ENCODE peak calls at places on chromosome 16, in four cellular contexts. One of them, this sample, is unnamed.

GRCh38 chr16:72845322-72846020 is 202.5 kb downstream of the ZFHX3 start:
- DNase-seq in GM12865: no peak
- DNase-seq in A549: no peak
- DNase-seq in IMR-90: no peak
- DNase-seq in this sample: no peak

GRCh38 chr16:29730649-29731048 is 15.1 kb downstream of the C16orf54 start:
- DNase-seq in GM12865: peak; percentile 86
- DNase-seq in A549: no peak
- DNase-seq in IMR-90: no peak
- DNase-seq in this sample: no peak

GRCh38 chr16:57916735-57917450 is 54.0 kb downstream of the CNGB1 start:
- DNase-seq in GM12865: no peak
- DNase-seq in A549: peak; percentile 28
- DNase-seq in IMR-90: peak; percentile 16
- DNase-seq in this sample: no peak

GRCh38 chr16:15770512-15770911 is 86.3 kb downstream of the MYH11 start:
- DNase-seq in GM12865: no peak
- DNase-seq in A549: no peak
- DNase-seq in IMR-90: peak; percentile 77
- DNase-seq in this sample: peak; percentile 19

GRCh38 chr16:46947900-46948547 is 25.4 kb downstream of the DNAJA2 start:
- DNase-seq in GM12865: peak; percentile 78
- DNase-seq in A549: peak; percentile 55
- DNase-seq in IMR-90: peak; percentile 49
- DNase-seq in this sample: peak; percentile 22

GRCh38 chr16:49620158-49620867 is 235.6 kb downstream of the ZNF423 start:
- DNase-seq in GM12865: no peak
- DNase-seq in A549: peak; percentile 25
- DNase-seq in IMR-90: peak; percentile 53
- DNase-seq in this sample: peak; percentile 17

GRCh38 chr16:89473791-89474414 is 16.5 kb downstream of the ANKRD11 start:
- DNase-seq in GM12865: no peak
- DNase-seq in A549: no peak
- DNase-seq in IMR-90: peak; percentile 56
- DNase-seq in this sample: peak; percentile 38

GRCh38 chr16:15507299-15507958 is 73.0 kb downstream of the BMERB1 start:
- DNase-seq in GM12865: no peak
- DNase-seq in A549: peak; percentile 39
- DNase-seq in IMR-90: peak; percentile 53
- DNase-seq in this sample: peak; percentile 68

GRCh38 chr16:2121853-2122252 is 13.8 kb downstream of the PKD1 start:
- DNase-seq in GM12865: no peak
- DNase-seq in A549: no peak
- DNase-seq in IMR-90: no peak
- DNase-seq in this sample: no peak

GRCh38 chr16:12637002-12637401 is 166.7 kb downstream of the CPPED1 start:
- DNase-seq in GM12865: no peak
- DNase-seq in A549: no peak
- DNase-seq in IMR-90: no peak
- DNase-seq in this sample: no peak

GRCh38 chr16:84380405-84380804 is 12.1 kb downstream of the ATP2C2 start:
- DNase-seq in GM12865: peak; percentile 30
- DNase-seq in A549: no peak
- DNase-seq in IMR-90: no peak
- DNase-seq in this sample: no peak

GRCh38 chr16:86270696-86271095 is 239.6 kb upstream of the FOXF1 start:
- DNase-seq in GM12865: no peak
- DNase-seq in A549: no peak
- DNase-seq in IMR-90: no peak
- DNase-seq in this sample: no peak

GRCh38 chr16:31010539-31010938 is at the start of gene STX1B:
- DNase-seq in GM12865: no peak
- DNase-seq in A549: no peak
- DNase-seq in IMR-90: no peak
- DNase-seq in this sample: no peak

GRCh38 chr16:72367841-72368240 is 195.9 kb upstream of the PMFBP1 start:
- DNase-seq in GM12865: no peak
- DNase-seq in A549: no peak
- DNase-seq in IMR-90: no peak
- DNase-seq in this sample: no peak

GRCh38 chr16:18803569-18804462 is 2.5 kb upstream of the ARL6IP1 start:
- DNase-seq in GM12865: no peak
- DNase-seq in A549: no peak
- DNase-seq in IMR-90: peak; percentile 42
- DNase-seq in this sample: no peak

GRCh38 chr16:55515110-55515509 is 6.2 kb downstream of the LPCAT2 start:
- DNase-seq in GM12865: no peak
- DNase-seq in A549: no peak
- DNase-seq in IMR-90: peak; percentile 54
- DNase-seq in this sample: peak; percentile 26

GRCh38 chr16:54033747-54034146 is 252.8 kb downstream of the IRX3 start:
- DNase-seq in GM12865: no peak
- DNase-seq in A549: no peak
- DNase-seq in IMR-90: no peak
- DNase-seq in this sample: no peak

GRCh38 chr16:83205896-83206295 is 579.1 kb downstream of the CDH13 start:
- DNase-seq in GM12865: no peak
- DNase-seq in A549: no peak
- DNase-seq in IMR-90: no peak
- DNase-seq in this sample: no peak

GRCh38 chr16:29815032-29815721 is 775 bp upstream of the PAGR1 start:
- DNase-seq in GM12865: no peak
- DNase-seq in A549: no peak
- DNase-seq in IMR-90: no peak
- DNase-seq in this sample: no peak

GRCh38 chr16:58038219-58038641 is 12.7 kb downstream of the MMP15 start:
- DNase-seq in GM12865: no peak
- DNase-seq in A549: no peak
- DNase-seq in IMR-90: no peak
- DNase-seq in this sample: no peak

GRCh38 chr16:14303182-14303618 is 232.1 kb downstream of the MRTFB start:
- DNase-seq in GM12865: no peak
- DNase-seq in A549: no peak
- DNase-seq in IMR-90: peak; percentile 36
- DNase-seq in this sample: no peak

GRCh38 chr16:79047337-79047736 is 553.2 kb downstream of the MAF start:
- DNase-seq in GM12865: peak; percentile 14
- DNase-seq in A549: peak; percentile 17
- DNase-seq in IMR-90: no peak
- DNase-seq in this sample: no peak
- TF ChIP-seq CTCF in GM12865: peak; percentile 43
- TF ChIP-seq CTCF in A549: peak; percentile 38
- TF ChIP-seq CTCF in IMR-90: no peak
- TF ChIP-seq CTCF in this sample: peak; percentile 32

GRCh38 chr16:51198349-51198748 is 47.3 kb upstream of the SALL1 start:
- DNase-seq in GM12865: no peak
- DNase-seq in A549: no peak
- DNase-seq in IMR-90: no peak
- DNase-seq in this sample: no peak

DNA sequence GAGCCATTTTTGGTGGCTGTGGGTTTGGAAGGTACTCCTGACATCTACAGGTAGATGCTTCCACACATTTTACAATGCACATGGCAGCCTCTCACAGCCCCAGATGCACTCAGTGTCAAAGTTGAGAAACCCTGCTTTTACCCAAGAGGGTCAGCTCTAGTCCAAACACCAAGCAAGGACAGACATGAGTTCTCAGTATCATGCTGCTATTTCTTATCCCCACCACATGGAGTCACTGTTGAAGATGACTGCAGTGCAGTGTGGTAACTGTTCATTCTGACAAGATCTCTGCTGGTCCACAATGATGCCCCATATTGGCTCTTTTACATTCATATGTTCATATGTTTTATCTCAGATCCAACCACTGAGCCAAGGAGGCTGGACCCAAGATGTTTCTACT is 50.5 kb upstream of the SALL1 start:
- DNase-seq in GM12865: no peak
- DNase-seq in A549: peak; percentile 18
- DNase-seq in IMR-90: no peak
- DNase-seq in this sample: no peak
- TF ChIP-seq CTCF in GM12865: no peak
- TF ChIP-seq CTCF in A549: no peak
- TF ChIP-seq CTCF in IMR-90: peak; percentile 2
- TF ChIP-seq CTCF in this sample: no peak

GRCh38 chr16:22198547-22199293 is 7.4 kb upstream of the EEF2K start:
- DNase-seq in GM12865: peak; percentile 59
- DNase-seq in A549: peak; percentile 62
- DNase-seq in IMR-90: peak; percentile 9
- DNase-seq in this sample: no peak
- TF ChIP-seq CTCF in GM12865: peak; percentile 11
- TF ChIP-seq CTCF in A549: no peak
- TF ChIP-seq CTCF in IMR-90: peak; percentile 20
- TF ChIP-seq CTCF in this sample: peak; percentile 43

GRCh38 chr16:52581530-52581929 is 34.6 kb upstream of the TOX3 start:
- DNase-seq in GM12865: no peak
- DNase-seq in A549: peak; percentile 48
- DNase-seq in IMR-90: no peak
- DNase-seq in this sample: no peak
- TF ChIP-seq CTCF in GM12865: peak; percentile 29
- TF ChIP-seq CTCF in A549: no peak
- TF ChIP-seq CTCF in IMR-90: no peak
- TF ChIP-seq CTCF in this sample: no peak

GRCh38 chr16:10368984-10369551 is 16.8 kb upstream of the ATF7IP2 start:
- DNase-seq in GM12865: peak; percentile 14
- DNase-seq in A549: peak; percentile 34
- DNase-seq in IMR-90: no peak
- DNase-seq in this sample: no peak
- TF ChIP-seq CTCF in GM12865: no peak
- TF ChIP-seq CTCF in A549: no peak
- TF ChIP-seq CTCF in IMR-90: no peak
- TF ChIP-seq CTCF in this sample: no peak

GRCh38 chr16:17556276-17557052 is 85.7 kb upstream of the XYLT1 start:
- DNase-seq in GM12865: peak; percentile 33
- DNase-seq in A549: peak; percentile 25
- DNase-seq in IMR-90: peak; percentile 33
- DNase-seq in this sample: peak; percentile 27

GRCh38 chr16:17557480-17557879 is 86.7 kb upstream of the XYLT1 start:
- DNase-seq in GM12865: no peak
- DNase-seq in A549: no peak
- DNase-seq in IMR-90: no peak
- DNase-seq in this sample: no peak

GRCh38 chr16:17560548-17560947 is 89.8 kb upstream of the XYLT1 start:
- DNase-seq in GM12865: no peak
- DNase-seq in A549: no peak
- DNase-seq in IMR-90: no peak
- DNase-seq in this sample: no peak

GRCh38 chr16:17552351-17552750 is 81.6 kb upstream of the XYLT1 start:
- DNase-seq in GM12865: no peak
- DNase-seq in A549: no peak
- DNase-seq in IMR-90: no peak
- DNase-seq in this sample: no peak

DNA sequence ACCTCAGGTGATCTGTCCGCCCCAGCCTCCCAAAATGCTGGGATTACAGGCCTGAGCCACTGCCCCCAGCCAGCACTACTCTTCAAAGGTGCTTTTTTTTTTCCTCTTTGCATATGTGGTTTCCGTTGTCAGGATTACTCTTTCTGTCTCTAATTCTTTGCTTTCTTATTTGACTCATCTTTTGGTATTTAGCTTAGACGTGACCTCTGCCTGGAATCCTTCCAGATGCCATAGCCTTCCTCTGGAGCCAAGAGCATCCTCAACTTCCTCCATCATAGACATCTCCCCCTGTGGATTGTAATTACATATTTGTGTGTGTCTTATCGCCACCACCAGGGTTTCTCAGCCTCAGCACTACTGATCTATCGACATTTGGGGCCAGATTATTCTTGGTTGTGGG is 84.4 kb upstream of the XYLT1 start:
- DNase-seq in GM12865: peak; percentile 23
- DNase-seq in A549: no peak
- DNase-seq in IMR-90: peak; percentile 83
- DNase-seq in this sample: peak; percentile 92
- TF ChIP-seq CTCF in GM12865: no peak
- TF ChIP-seq CTCF in A549: no peak
- TF ChIP-seq CTCF in IMR-90: no peak
- TF ChIP-seq CTCF in this sample: peak; percentile 47

This sample was measured in HFFc6.